ENCODE peak calls at places on chromosomes 3 and 15, in nine cellular contexts. F is Right ventricle myocardium superior; E is RPMI8226; A is Panc1; S is central memory CD4-positive, alpha-beta T cell; N is cardiac fibroblast; K is retina; R is neural progenitor cell; Y is AG08395. U is an unnamed sample.

GRCh38 chr15:40357723-40358491 is at the start of gene DISP2:
- DNase-seq in F (peak), E (peak), A (no peak), S (peak), N (peak), K (peak), R (peak), Y (peak), U (peak)

GRCh38 chr15:69758810-69759410 is 306.3 kb downstream of the RPLP1 start:
- DNase-seq in F (peak), E (peak), A (no peak), S (peak), N (peak), K (no peak), R (no peak), Y (no peak), U (peak)

GRCh38 chr15:69895202-69895601 is 202.5 kb downstream of the TLE3 start:
- DNase-seq in F (no peak), E (no peak), A (no peak), S (no peak), N (no peak), K (no peak), R (no peak), Y (no peak), U (no peak)

GRCh38 chr15:29196306-29196705 is 73.3 kb downstream of the NSMCE3 start:
- DNase-seq in F (no peak), E (no peak), A (no peak), S (no peak), N (no peak), K (peak), R (no peak), Y (no peak), U (no peak)

GRCh38 chr15:77033729-77034619 is 36.9 kb downstream of the TSPAN3 start:
- DNase-seq in F (peak), E (no peak), A (no peak), S (no peak), N (no peak), K (no peak), R (no peak), Y (no peak), U (no peak)

GRCh38 chr3:13110678-13111116 is 37.5 kb upstream of the IQSEC1 start:
- DNase-seq in F (no peak), E (peak), A (no peak), S (peak), N (no peak), K (peak), R (peak), Y (no peak), U (no peak)

GRCh38 chr3:64932666-64933342 is 245.0 kb upstream of the ADAMTS9 start:
- DNase-seq in F (no peak), E (no peak), A (no peak), S (no peak), N (no peak), K (no peak), R (no peak), Y (no peak), U (no peak)

GRCh38 chr3:73226026-73226425 is 164.6 kb downstream of the EBLN2 start:
- DNase-seq in F (no peak), E (no peak), A (no peak), S (no peak), N (no peak), K (no peak), R (no peak), Y (no peak), U (no peak)

GRCh38 chr3:173096994-173097785 is 43.8 kb downstream of the SPATA16 start:
- DNase-seq in F (no peak), E (no peak), A (no peak), S (no peak), N (peak), K (no peak), R (no peak), Y (no peak), U (no peak)